ENCODE peak calls at places on chromosomes 12 and 14, in six cellular contexts. C is IMR-90, Y is H9, E is neuronal stem cell, S is mesenchymal stem cell, H is H1. O is an unnamed sample.

GRCh38 chr14:64845878-64846277 is 33.8 kb downstream of the SPTB start:
- DNase-seq in Y (no peak), S (no peak), C (peak; percentile 64), E (no peak), H (no peak), O (peak; percentile 26)

GRCh38 chr14:71136386-71137060 is 229.3 kb downstream of the PCNX1 start:
- DNase-seq in S (no peak), E (no peak), H (peak; percentile 31), Y (peak; percentile 15), C (no peak), O (no peak)

GRCh38 chr14:32010561-32011188 is 66.4 kb upstream of the ARHGAP5 start:
- DNase-seq in C (peak; percentile 67), H (no peak), Y (no peak), S (peak; percentile 84), E (no peak), O (peak; percentile 80)

GRCh38 chr12:38392584-38393144 is 76.1 kb downstream of the ALG10B start:
- DNase-seq in Y (no peak), C (no peak), E (no peak), S (no peak), H (no peak), O (peak; percentile 97)

GRCh38 chr12:93657076-93657475 is 20.1 kb upstream of the CRADD start:
- DNase-seq in Y (no peak), S (no peak), H (no peak), E (no peak), C (peak; percentile 22), O (no peak)

GRCh38 chr14:62632771-62633170 is 412.5 kb downstream of the KCNH5 start:
- DNase-seq in E (no peak), Y (no peak), H (no peak), C (no peak), S (no peak), O (no peak)

GRCh38 chr14:23562822-23563472 is 4.6 kb downstream of the AP1G2 start:
- DNase-seq in C (peak; percentile 40), H (peak; percentile 88), E (no peak), S (peak; percentile 51), Y (peak; percentile 69), O (no peak)

GRCh38 chr12:3604750-3605638 is 114.0 kb downstream of the PRMT8 start:
- DNase-seq in Y (peak; percentile 74), H (peak; percentile 60), S (no peak), E (no peak), C (no peak), O (no peak)

GRCh38 chr14:61328629-61329262 is 7.4 kb downstream of the PRKCH start:
- DNase-seq in C (no peak), E (no peak), S (no peak), H (no peak), Y (no peak), O (no peak)

GRCh38 chr14:98466807-98467206 is 805.2 kb downstream of the BCL11B start:
- DNase-seq in C (no peak), Y (no peak), H (no peak), E (no peak), S (no peak), O (no peak)

GRCh38 chr12:53659011-53659551 is 16.8 kb downstream of the ATP5MC2 start:
- DNase-seq in C (peak; percentile 88), Y (no peak), H (no peak), S (peak; percentile 52), E (peak; percentile 71), O (no peak)

GRCh38 chr14:47194051-47194450 is 481.4 kb downstream of the MDGA2 start:
- DNase-seq in H (no peak), E (no peak), S (peak; percentile 54), Y (no peak), C (no peak), O (no peak)

GRCh38 chr12:47882796-47883546 is 21.8 kb downstream of the VDR start:
- DNase-seq in Y (no peak), S (no peak), E (no peak), H (no peak), C (no peak), O (no peak)

GRCh38 chr12:81412940-81413339 is 335.1 kb downstream of the ACSS3 start:
- DNase-seq in S (no peak), Y (no peak), E (no peak), H (no peak), C (no peak), O (no peak)

GRCh38 chr12:20601668-20602280 is 93.4 kb upstream of the SLCO1C1 start:
- DNase-seq in Y (no peak), H (no peak), C (peak; percentile 73), E (no peak), S (peak; percentile 53), O (peak; percentile 44)

GRCh38 chr14:53327716-53328115 is 174.6 kb upstream of the DDHD1 start:
- DNase-seq in Y (no peak), C (peak; percentile 69), H (no peak), E (no peak), S (peak; percentile 35), O (peak; percentile 65)

GRCh38 chr14:68787235-68787727 is 5.6 kb downstream of the ZFP36L1 start:
- DNase-seq in C (no peak), H (no peak), E (no peak), S (no peak), Y (peak; percentile 58), O (peak; percentile 76)

GRCh38 chr12:51118706-51119105 is 35.3 kb upstream of the CSRNP2 start:
- DNase-seq in S (no peak), H (no peak), Y (no peak), C (peak; percentile 84), E (no peak), O (peak; percentile 68)

GRCh38 chr14:64942531-64943111 is at the start of gene GPX2:
- DNase-seq in C (no peak), S (no peak), H (no peak), E (no peak), Y (no peak), O (no peak)

GRCh38 chr12:3179731-3180130 is 102.6 kb downstream of the TSPAN9 start:
- DNase-seq in H (no peak), S (no peak), C (no peak), Y (no peak), E (no peak), O (no peak)

GRCh38 chr14:103871596-103872480 is 24.5 kb upstream of the PPP1R13B start:
- DNase-seq in S (no peak), C (no peak), Y (peak; percentile 85), E (peak; percentile 32), H (peak; percentile 90), O (peak; percentile 41)

GRCh38 chr14:20564501-20564997 is 3.7 kb upstream of the RNASE9 start:
- DNase-seq in H (no peak), C (no peak), E (no peak), S (no peak), Y (no peak), O (no peak)

GRCh38 chr12:100539209-100539608 is 34.3 kb upstream of the GAS2L3 start:
- DNase-seq in Y (peak; percentile 55), C (peak; percentile 37), S (peak; percentile 42), E (peak; percentile 57), H (peak; percentile 61), O (peak; percentile 71)

GRCh38 chr12:48198619-48198973 is 4.5 kb downstream of the OR10AD1 start:
- DNase-seq in S (no peak), H (no peak), E (no peak), C (no peak), Y (peak; percentile 47), O (peak; percentile 36)

GRCh38 chr14:95274283-95274682 is 45.4 kb downstream of the CLMN start:
- DNase-seq in E (no peak), Y (peak; percentile 8), C (no peak), S (no peak), H (no peak), O (no peak)

GRCh38 chr12:57027805-57028153 is 11.4 kb upstream of the TAC3 start:
- DNase-seq in Y (no peak), H (no peak), S (no peak), C (no peak), E (no peak), O (no peak)

GRCh38 chr14:24441904-24442239 is 704 bp downstream of the SDR39U1 start:
- DNase-seq in E (no peak), S (no peak), H (no peak), C (peak; percentile 52), Y (no peak), O (peak; percentile 18)

GRCh38 chr12:102883204-102883799 is 33.7 kb downstream of the PAH start:
- DNase-seq in E (peak; percentile 50), S (peak; percentile 5), Y (peak; percentile 74), H (peak; percentile 82), C (no peak), O (peak; percentile 85)

GRCh38 chr14:80388980-80389711 is 177.8 kb upstream of the DIO2 start:
- DNase-seq in Y (no peak), H (no peak), C (peak; percentile 92), S (peak; percentile 49), E (no peak), O (peak; percentile 68)

GRCh38 chr12:94676922-94677321 is 26.6 kb upstream of the TMCC3 start:
- DNase-seq in H (no peak), C (no peak), E (no peak), S (no peak), Y (no peak), O (peak; percentile 23)
- H3K14ac ChIP-seq in H (no peak overlapping the region), C (no peak overlapping the region), E (no peak overlapping the region), S (no peak overlapping the region), Y (no peak overlapping the region), O (no peak overlapping the region)

GRCh38 chr12:8493084-8493483 is 20.2 kb upstream of the CLEC4D start:
- DNase-seq in H (no peak), E (no peak), S (peak; percentile 1), Y (no peak), C (no peak), O (peak; percentile 26)
- H3K14ac ChIP-seq in H (no peak overlapping the region), E (no peak overlapping the region), S (no peak overlapping the region), Y (no peak overlapping the region), C (no peak overlapping the region), O (no peak overlapping the region)

GRCh38 chr12:6538420-6539275 is 4.3 kb downstream of the GAPDH start:
- DNase-seq in E (no peak), S (peak; percentile 69), H (no peak), Y (peak; percentile 74), C (peak; percentile 60), O (peak; percentile 49)
- H3K14ac ChIP-seq in E (no peak overlapping the region), S (no peak overlapping the region), H (no peak overlapping the region), Y (no peak overlapping the region), C (no peak overlapping the region), O (no peak overlapping the region)

GRCh38 chr12:94706250-94706661 is 55.9 kb upstream of the TMCC3 start:
- DNase-seq in H (no peak), S (peak; percentile 31), C (no peak), E (no peak), Y (no peak), O (no peak)

GRCh38 chr12:94707892-94708291 is 57.5 kb upstream of the TMCC3 start:
- DNase-seq in C (peak; percentile 55), Y (no peak), H (no peak), S (peak; percentile 71), E (no peak), O (peak; percentile 20)

GRCh38 chr12:94704452-94704871 is 54.1 kb upstream of the TMCC3 start:
- DNase-seq in C (peak; percentile 90), H (no peak), E (no peak), Y (no peak), S (peak; percentile 95), O (no peak)

GRCh38 chr12:94701711-94702110 is 51.4 kb upstream of the TMCC3 start:
- DNase-seq in E (no peak), S (no peak), H (no peak), Y (no peak), C (no peak), O (no peak)

DNA sequence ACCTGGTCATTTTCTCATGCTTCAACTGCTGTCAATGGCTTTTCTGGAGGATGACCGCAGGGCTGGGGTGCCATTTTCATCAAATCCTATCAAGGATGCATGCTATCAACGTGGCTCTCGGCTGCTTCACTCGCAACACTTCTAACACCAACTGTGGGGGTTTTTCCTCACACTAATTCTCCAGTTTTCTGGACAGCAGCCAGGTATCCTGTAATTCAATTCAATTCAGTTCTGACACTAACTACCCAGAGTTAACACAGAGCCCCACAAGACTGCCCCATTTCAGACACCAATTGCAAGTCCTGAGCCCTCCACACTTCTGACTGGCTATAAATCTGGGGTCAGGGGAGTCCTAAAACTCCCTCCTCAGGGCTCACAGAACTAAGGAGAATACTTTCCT is 55.3 kb upstream of the TMCC3 start:
- DNase-seq in C (no peak), Y (no peak), H (no peak), E (no peak), S (no peak), O (no peak)
- H3K14ac ChIP-seq in C (no peak overlapping the region), Y (no peak overlapping the region), H (no peak overlapping the region), E (no peak overlapping the region), S (peak overlapping the region; percentile 65), O (no peak overlapping the region)

O was measured in trophoblast cell.